ENCODE peak calls at places on chromosomes 4 and X, in five cellular contexts. One of them, this sample, is unnamed.

GRCh38 chr4:25756503-25756902 is 100.9 kb downstream of the SLC34A2 start:
- DNase-seq in mesenchymal stem cell: no peak
- DNase-seq in H9: no peak
- DNase-seq in IMR-90: peak; percentile 29
- DNase-seq in trophoblast cell: no peak
- DNase-seq in this sample: peak; percentile 12

GRCh38 chr4:105327222-105327621 is 146.6 kb downstream of the PPA2 start:
- DNase-seq in mesenchymal stem cell: no peak
- DNase-seq in H9: no peak
- DNase-seq in IMR-90: no peak
- DNase-seq in trophoblast cell: no peak
- DNase-seq in this sample: no peak

GRCh38 chr4:144174401-144175067 is 34.0 kb upstream of the GYPA start:
- DNase-seq in mesenchymal stem cell: peak; percentile 63
- DNase-seq in H9: no peak
- DNase-seq in IMR-90: peak; percentile 59
- DNase-seq in trophoblast cell: peak; percentile 2
- DNase-seq in this sample: peak; percentile 52

GRCh38 chrX:21975827-21976226 is 35.3 kb downstream of the SMS start:
- DNase-seq in mesenchymal stem cell: peak; percentile 75
- DNase-seq in H9: no peak
- DNase-seq in IMR-90: peak; percentile 89
- DNase-seq in trophoblast cell: no peak
- DNase-seq in this sample: no peak

GRCh38 chr4:101334963-101335572 is 12.3 kb downstream of the PPP3CA start:
- DNase-seq in mesenchymal stem cell: no peak
- DNase-seq in H9: no peak
- DNase-seq in IMR-90: peak; percentile 21
- DNase-seq in trophoblast cell: no peak
- DNase-seq in this sample: no peak

GRCh38 chr4:136241221-136241986 is 1290.9 kb downstream of the PCDH18 start:
- DNase-seq in mesenchymal stem cell: peak; percentile 13
- DNase-seq in H9: no peak
- DNase-seq in IMR-90: no peak
- DNase-seq in trophoblast cell: no peak
- DNase-seq in this sample: no peak

GRCh38 chr4:41346306-41347061 is 89.8 kb downstream of the UCHL1 start:
- DNase-seq in mesenchymal stem cell: peak; percentile 55
- DNase-seq in H9: no peak
- DNase-seq in IMR-90: no peak
- DNase-seq in trophoblast cell: no peak
- DNase-seq in this sample: no peak

GRCh38 chr4:39023059-39023458 is 9.2 kb downstream of the TMEM156 start:
- DNase-seq in mesenchymal stem cell: peak; percentile 36
- DNase-seq in H9: no peak
- DNase-seq in IMR-90: peak; percentile 50
- DNase-seq in trophoblast cell: peak; percentile 76
- DNase-seq in this sample: no peak

GRCh38 chr4:5218376-5219069 is 167.2 kb downstream of the STK32B start:
- DNase-seq in mesenchymal stem cell: no peak
- DNase-seq in H9: no peak
- DNase-seq in IMR-90: no peak
- DNase-seq in trophoblast cell: no peak
- DNase-seq in this sample: no peak

GRCh38 chr4:10272511-10272910 is 155.9 kb upstream of the WDR1 start:
- DNase-seq in mesenchymal stem cell: no peak
- DNase-seq in H9: no peak
- DNase-seq in IMR-90: no peak
- DNase-seq in trophoblast cell: no peak
- DNase-seq in this sample: no peak

GRCh38 chr4:121690001-121690400 is 6.8 kb downstream of the ANXA5 start:
- DNase-seq in mesenchymal stem cell: peak; percentile 93
- DNase-seq in H9: no peak
- DNase-seq in IMR-90: peak; percentile 86
- DNase-seq in trophoblast cell: peak; percentile 42
- DNase-seq in this sample: no peak

GRCh38 chrX:155888139-155888538 is 7.0 kb downstream of the VAMP7 start:
- DNase-seq in mesenchymal stem cell: peak; percentile 72
- DNase-seq in H9: no peak
- DNase-seq in IMR-90: peak; percentile 87
- DNase-seq in trophoblast cell: no peak
- DNase-seq in this sample: no peak

GRCh38 chr4:171067422-171067821 is 745.8 kb upstream of the GALNTL6 start:
- DNase-seq in mesenchymal stem cell: peak; percentile 8
- DNase-seq in H9: no peak
- DNase-seq in IMR-90: no peak
- DNase-seq in trophoblast cell: no peak
- DNase-seq in this sample: no peak

GRCh38 chr4:70841951-70842350 is 2.3 kb upstream of the GRSF1 start:
- DNase-seq in mesenchymal stem cell: no peak
- DNase-seq in H9: no peak
- DNase-seq in IMR-90: no peak
- DNase-seq in trophoblast cell: no peak
- DNase-seq in this sample: no peak

GRCh38 chr4:70836081-70836480 is 3.6 kb downstream of the GRSF1 start:
- DNase-seq in mesenchymal stem cell: no peak
- DNase-seq in H9: no peak
- DNase-seq in IMR-90: no peak
- DNase-seq in trophoblast cell: no peak
- DNase-seq in this sample: no peak

GRCh38 chr4:70839537-70840093 is at the start of gene GRSF1:
- DNase-seq in mesenchymal stem cell: peak; percentile 92
- DNase-seq in H9: peak; percentile 92
- DNase-seq in IMR-90: peak; percentile 91
- DNase-seq in trophoblast cell: peak; percentile 84
- DNase-seq in this sample: peak; percentile 87

GRCh38 chr4:70838400-70838971 is 1.2 kb downstream of the GRSF1 start:
- DNase-seq in mesenchymal stem cell: peak; percentile 32
- DNase-seq in H9: no peak
- DNase-seq in IMR-90: peak; percentile 10
- DNase-seq in trophoblast cell: no peak
- DNase-seq in this sample: no peak

GRCh38 chr4:70838972-70839536 is 636 bp downstream of the GRSF1 start:
- DNase-seq in mesenchymal stem cell: peak; percentile 75
- DNase-seq in H9: peak; percentile 53
- DNase-seq in IMR-90: peak; percentile 49
- DNase-seq in trophoblast cell: peak; percentile 33
- DNase-seq in this sample: peak; percentile 61
- H2BK5ac ChIP-seq in mesenchymal stem cell: peak overlapping the region; percentile 92
- H2BK5ac ChIP-seq in H9: no peak overlapping the region
- H2BK5ac ChIP-seq in IMR-90: peak overlapping the region; percentile 69
- H2BK5ac ChIP-seq in trophoblast cell: peak overlapping the region; percentile 81
- H2BK5ac ChIP-seq in this sample: peak overlapping the region; percentile 93

GRCh38 chr4:7939377-7940108 is at the start of gene AFAP1:
- DNase-seq in mesenchymal stem cell: peak; percentile 82
- DNase-seq in H9: peak; percentile 92
- DNase-seq in IMR-90: peak; percentile 76
- DNase-seq in trophoblast cell: peak; percentile 85
- DNase-seq in this sample: peak; percentile 87

GRCh38 chr4:7941111-7942018 is 1.7 kb upstream of the AFAP1 start:
- DNase-seq in mesenchymal stem cell: peak; percentile 66
- DNase-seq in H9: peak; percentile 57
- DNase-seq in IMR-90: no peak
- DNase-seq in trophoblast cell: peak; percentile 94
- DNase-seq in this sample: no peak

GRCh38 chr4:7936963-7937362 is 2.7 kb downstream of the AFAP1 start:
- DNase-seq in mesenchymal stem cell: no peak
- DNase-seq in H9: no peak
- DNase-seq in IMR-90: no peak
- DNase-seq in trophoblast cell: no peak
- DNase-seq in this sample: no peak

GRCh38 chr4:7942019-7942556 is 2.4 kb upstream of the AFAP1 start:
- DNase-seq in mesenchymal stem cell: no peak
- DNase-seq in H9: no peak
- DNase-seq in IMR-90: no peak
- DNase-seq in trophoblast cell: no peak
- DNase-seq in this sample: no peak

GRCh38 chr4:7938513-7939376 is 916 bp downstream of the AFAP1 start:
- DNase-seq in mesenchymal stem cell: peak; percentile 65
- DNase-seq in H9: no peak
- DNase-seq in IMR-90: peak; percentile 45
- DNase-seq in trophoblast cell: peak; percentile 14
- DNase-seq in this sample: no peak
- H2BK5ac ChIP-seq in mesenchymal stem cell: peak overlapping the region; percentile 85
- H2BK5ac ChIP-seq in H9: no peak overlapping the region
- H2BK5ac ChIP-seq in IMR-90: peak overlapping the region; percentile 61
- H2BK5ac ChIP-seq in trophoblast cell: peak overlapping the region; percentile 95
- H2BK5ac ChIP-seq in this sample: peak overlapping the region; percentile 70

GRCh38 chr4:86946868-86947493 is 12.2 kb downstream of the AFF1 start:
- DNase-seq in mesenchymal stem cell: no peak
- DNase-seq in H9: no peak
- DNase-seq in IMR-90: no peak
- DNase-seq in trophoblast cell: no peak
- DNase-seq in this sample: no peak
- H2BK5ac ChIP-seq in mesenchymal stem cell: no peak overlapping the region
- H2BK5ac ChIP-seq in H9: no peak overlapping the region
- H2BK5ac ChIP-seq in IMR-90: no peak overlapping the region
- H2BK5ac ChIP-seq in trophoblast cell: no peak overlapping the region
- H2BK5ac ChIP-seq in this sample: no peak overlapping the region

GRCh38 chr4:76951333-76952033 is 1.9 kb downstream of the SEPTIN11 start:
- DNase-seq in mesenchymal stem cell: no peak
- DNase-seq in H9: no peak
- DNase-seq in IMR-90: no peak
- DNase-seq in trophoblast cell: no peak
- DNase-seq in this sample: no peak

GRCh38 chr4:76950846-76951321 is 1.3 kb downstream of the SEPTIN11 start:
- DNase-seq in mesenchymal stem cell: peak; percentile 60
- DNase-seq in H9: peak; percentile 51
- DNase-seq in IMR-90: peak; percentile 52
- DNase-seq in trophoblast cell: peak; percentile 54
- DNase-seq in this sample: no peak

GRCh38 chr4:76948441-76949292 is 885 bp upstream of the SEPTIN11 start:
- DNase-seq in mesenchymal stem cell: peak; percentile 95
- DNase-seq in H9: peak; percentile 75
- DNase-seq in IMR-90: peak; percentile 76
- DNase-seq in trophoblast cell: peak; percentile 67
- DNase-seq in this sample: peak; percentile 82

GRCh38 chr4:76950052-76950845 is 697 bp downstream of the SEPTIN11 start:
- DNase-seq in mesenchymal stem cell: peak; percentile 61
- DNase-seq in H9: no peak
- DNase-seq in IMR-90: no peak
- DNase-seq in trophoblast cell: peak; percentile 48
- DNase-seq in this sample: peak; percentile 44

GRCh38 chr4:76949293-76950051 is at the start of gene SEPTIN11:
- DNase-seq in mesenchymal stem cell: peak; percentile 96
- DNase-seq in H9: peak; percentile 89
- DNase-seq in IMR-90: peak; percentile 93
- DNase-seq in trophoblast cell: peak; percentile 87
- DNase-seq in this sample: peak; percentile 93
- H2BK5ac ChIP-seq in mesenchymal stem cell: peak within 1 kb of the TSS; percentile 96
- H2BK5ac ChIP-seq in H9: no peak within 1 kb of the TSS
- H2BK5ac ChIP-seq in IMR-90: peak within 1 kb of the TSS; percentile 88
- H2BK5ac ChIP-seq in trophoblast cell: peak within 1 kb of the TSS; percentile 97
- H2BK5ac ChIP-seq in this sample: peak within 1 kb of the TSS; percentile 96